ENCODE peak calls at places on chromosome 19, in five cellular contexts. One of them, this sample, is unnamed.

GRCh38 chr19:52638601-52639000 is 446 bp upstream of the ZNF83 start:
- DNase-seq in HFFc6: no peak
- DNase-seq in left ventricle myocardium inferior: peak; percentile 22
- DNase-seq in ovary: peak; percentile 53
- DNase-seq in thoracic aorta: no peak
- DNase-seq in this sample: no peak

GRCh38 chr19:13459351-13459750 is 46.9 kb downstream of the CACNA1A start:
- DNase-seq in ovary: no peak
- DNase-seq in thoracic aorta: no peak
- DNase-seq in HFFc6: no peak
- DNase-seq in left ventricle myocardium inferior: no peak
- DNase-seq in this sample: no peak

GRCh38 chr19:21164541-21164940 is 22.7 kb downstream of the ZNF431 start:
- DNase-seq in ovary: no peak
- DNase-seq in left ventricle myocardium inferior: no peak
- DNase-seq in HFFc6: no peak
- DNase-seq in thoracic aorta: no peak
- DNase-seq in this sample: no peak

GRCh38 chr19:34808566-34808965 is 35.6 kb upstream of the ZNF599 start:
- DNase-seq in left ventricle myocardium inferior: no peak
- DNase-seq in HFFc6: peak; percentile 63
- DNase-seq in thoracic aorta: no peak
- DNase-seq in ovary: no peak
- DNase-seq in this sample: no peak

GRCh38 chr19:33450689-33451088 is 70.9 kb downstream of the PEPD start:
- DNase-seq in left ventricle myocardium inferior: no peak
- DNase-seq in thoracic aorta: no peak
- DNase-seq in ovary: no peak
- DNase-seq in HFFc6: no peak
- DNase-seq in this sample: no peak

GRCh38 chr19:14425696-14426138 is 6.6 kb upstream of the DDX39A start:
- DNase-seq in left ventricle myocardium inferior: no peak
- DNase-seq in ovary: no peak
- DNase-seq in HFFc6: peak; percentile 22
- DNase-seq in thoracic aorta: no peak
- DNase-seq in this sample: no peak

GRCh38 chr19:9037415-9038062 is 27.3 kb upstream of the MUC16 start:
- DNase-seq in thoracic aorta: no peak
- DNase-seq in HFFc6: no peak
- DNase-seq in ovary: no peak
- DNase-seq in left ventricle myocardium inferior: no peak
- DNase-seq in this sample: no peak

GRCh38 chr19:42280761-42281174 is 11.7 kb downstream of the CIC start:
- DNase-seq in thoracic aorta: no peak
- DNase-seq in ovary: no peak
- DNase-seq in left ventricle myocardium inferior: no peak
- DNase-seq in HFFc6: no peak
- DNase-seq in this sample: peak; percentile 44

GRCh38 chr19:4839192-4839591 is 7.7 kb upstream of the TICAM1 start:
- DNase-seq in thoracic aorta: no peak
- DNase-seq in left ventricle myocardium inferior: no peak
- DNase-seq in ovary: no peak
- DNase-seq in HFFc6: no peak
- DNase-seq in this sample: no peak

GRCh38 chr19:46480409-46480808 is 9.0 kb upstream of the PNMA8A start:
- DNase-seq in HFFc6: no peak
- DNase-seq in thoracic aorta: no peak
- DNase-seq in ovary: peak; percentile 65
- DNase-seq in left ventricle myocardium inferior: no peak
- DNase-seq in this sample: no peak

GRCh38 chr19:57279418-57280164 is 694 bp upstream of the ZNF460 start:
- DNase-seq in ovary: peak; percentile 90
- DNase-seq in HFFc6: peak; percentile 90
- DNase-seq in left ventricle myocardium inferior: peak; percentile 89
- DNase-seq in thoracic aorta: peak; percentile 84
- DNase-seq in this sample: peak; percentile 86

GRCh38 chr19:34577056-34577455 is 95.5 kb downstream of the WTIP start:
- DNase-seq in ovary: no peak
- DNase-seq in left ventricle myocardium inferior: no peak
- DNase-seq in thoracic aorta: no peak
- DNase-seq in HFFc6: no peak
- DNase-seq in this sample: no peak

GRCh38 chr19:38880076-38880881 is 2.2 kb upstream of the RINL start:
- DNase-seq in left ventricle myocardium inferior: no peak
- DNase-seq in ovary: no peak
- DNase-seq in thoracic aorta: no peak
- DNase-seq in HFFc6: no peak
- DNase-seq in this sample: no peak

GRCh38 chr19:38879400-38879751 is 1.3 kb upstream of the RINL start:
- DNase-seq in ovary: no peak
- DNase-seq in left ventricle myocardium inferior: no peak
- DNase-seq in HFFc6: no peak
- DNase-seq in thoracic aorta: no peak
- DNase-seq in this sample: no peak

GRCh38 chr19:38877781-38878574 is at the start of gene RINL:
- DNase-seq in ovary: no peak
- DNase-seq in left ventricle myocardium inferior: no peak
- DNase-seq in thoracic aorta: no peak
- DNase-seq in HFFc6: no peak
- DNase-seq in this sample: no peak

GRCh38 chr19:38878575-38879399 is 712 bp upstream of the RINL start:
- DNase-seq in HFFc6: no peak
- DNase-seq in ovary: no peak
- DNase-seq in left ventricle myocardium inferior: no peak
- DNase-seq in thoracic aorta: no peak
- DNase-seq in this sample: no peak

GRCh38 chr19:38875656-38876345 is 2.3 kb downstream of the RINL start:
- DNase-seq in left ventricle myocardium inferior: no peak
- DNase-seq in ovary: no peak
- DNase-seq in thoracic aorta: no peak
- DNase-seq in HFFc6: no peak
- DNase-seq in this sample: no peak
- TF ChIP-seq CTCF in left ventricle myocardium inferior: no peak
- TF ChIP-seq CTCF in ovary: no peak
- TF ChIP-seq CTCF in thoracic aorta: no peak
- TF ChIP-seq CTCF in HFFc6: no peak
- TF ChIP-seq CTCF in this sample: no peak

GRCh38 chr19:36139473-36140288 is at the start of gene CAPNS1:
- DNase-seq in ovary: peak; percentile 99
- DNase-seq in left ventricle myocardium inferior: peak; percentile 99
- DNase-seq in thoracic aorta: peak; percentile 85
- DNase-seq in HFFc6: peak; percentile 94
- DNase-seq in this sample: peak; percentile 87
- TF ChIP-seq CTCF in ovary: no peak
- TF ChIP-seq CTCF in left ventricle myocardium inferior: peak; percentile 39
- TF ChIP-seq CTCF in thoracic aorta: peak; percentile 19
- TF ChIP-seq CTCF in HFFc6: no peak
- TF ChIP-seq CTCF in this sample: peak; percentile 52

DNA sequence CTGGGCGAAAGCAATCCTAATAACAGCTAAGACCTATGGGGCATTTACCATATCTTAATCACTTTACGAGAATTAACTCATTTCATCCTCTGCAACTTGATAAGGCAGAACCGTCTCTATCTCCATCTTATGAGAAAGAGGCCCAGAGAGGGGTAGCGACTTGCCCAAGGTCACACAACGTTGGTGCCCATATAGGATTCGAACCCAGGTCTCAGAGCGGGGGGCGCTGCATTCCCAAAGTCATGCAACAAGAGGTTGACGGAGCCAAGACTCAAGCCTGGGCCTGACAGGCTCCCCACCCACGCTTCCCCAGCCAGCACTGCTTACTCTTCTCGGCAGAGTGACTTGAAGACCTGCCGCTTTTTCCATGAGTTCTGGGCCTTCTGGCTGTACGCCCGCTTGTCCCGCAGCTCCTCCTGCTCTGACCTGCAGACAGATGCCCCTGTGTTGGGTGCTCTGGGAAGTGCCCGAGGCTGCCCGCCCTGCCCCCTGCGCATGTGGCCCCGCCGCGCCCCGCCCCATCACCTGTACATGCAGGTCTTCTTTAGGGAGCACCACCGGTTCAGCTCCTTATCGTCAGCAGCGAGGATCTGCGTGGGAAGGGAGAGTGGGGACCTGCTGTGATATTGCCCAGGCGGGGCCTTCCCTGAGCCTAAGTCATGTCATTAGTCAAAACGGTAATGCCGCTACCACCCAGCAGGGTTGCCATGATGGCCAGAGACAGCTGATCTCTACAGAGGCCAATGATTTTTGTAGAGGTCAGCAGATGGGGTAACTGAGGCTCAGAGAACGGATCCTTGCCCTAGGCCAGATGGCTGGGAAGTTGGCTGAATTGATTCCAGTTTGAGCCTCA is 10.8 kb downstream of the KRI1 start:
- DNase-seq in thoracic aorta: no peak
- DNase-seq in HFFc6: no peak
- DNase-seq in left ventricle myocardium inferior: no peak
- DNase-seq in ovary: no peak
- DNase-seq in this sample: no peak
- TF ChIP-seq CTCF in thoracic aorta: no peak
- TF ChIP-seq CTCF in HFFc6: peak; percentile 54
- TF ChIP-seq CTCF in left ventricle myocardium inferior: no peak
- TF ChIP-seq CTCF in ovary: no peak
- TF ChIP-seq CTCF in this sample: no peak

GRCh38 chr19:1780272-1780957 is 27.1 kb downstream of the ONECUT3 start:
- DNase-seq in thoracic aorta: no peak
- DNase-seq in ovary: no peak
- DNase-seq in left ventricle myocardium inferior: no peak
- DNase-seq in HFFc6: peak; percentile 40
- DNase-seq in this sample: no peak
- TF ChIP-seq CTCF in thoracic aorta: no peak
- TF ChIP-seq CTCF in ovary: no peak
- TF ChIP-seq CTCF in left ventricle myocardium inferior: no peak
- TF ChIP-seq CTCF in HFFc6: peak; percentile 49
- TF ChIP-seq CTCF in this sample: no peak

GRCh38 chr19:18675779-18676178 is 7.7 kb upstream of the CRTC1 start:
- DNase-seq in thoracic aorta: no peak
- DNase-seq in HFFc6: no peak
- DNase-seq in ovary: no peak
- DNase-seq in left ventricle myocardium inferior: no peak
- DNase-seq in this sample: no peak
- TF ChIP-seq CTCF in thoracic aorta: no peak
- TF ChIP-seq CTCF in HFFc6: peak; percentile 72
- TF ChIP-seq CTCF in ovary: no peak
- TF ChIP-seq CTCF in left ventricle myocardium inferior: peak; percentile 34
- TF ChIP-seq CTCF in this sample: peak; percentile 37

GRCh38 chr19:31461814-31462539 is 112.7 kb upstream of the TSHZ3 start:
- DNase-seq in HFFc6: peak; percentile 11
- DNase-seq in thoracic aorta: no peak
- DNase-seq in ovary: no peak
- DNase-seq in left ventricle myocardium inferior: no peak
- DNase-seq in this sample: no peak
- TF ChIP-seq CTCF in HFFc6: peak; percentile 58
- TF ChIP-seq CTCF in thoracic aorta: no peak
- TF ChIP-seq CTCF in ovary: no peak
- TF ChIP-seq CTCF in left ventricle myocardium inferior: no peak
- TF ChIP-seq CTCF in this sample: no peak

DNA sequence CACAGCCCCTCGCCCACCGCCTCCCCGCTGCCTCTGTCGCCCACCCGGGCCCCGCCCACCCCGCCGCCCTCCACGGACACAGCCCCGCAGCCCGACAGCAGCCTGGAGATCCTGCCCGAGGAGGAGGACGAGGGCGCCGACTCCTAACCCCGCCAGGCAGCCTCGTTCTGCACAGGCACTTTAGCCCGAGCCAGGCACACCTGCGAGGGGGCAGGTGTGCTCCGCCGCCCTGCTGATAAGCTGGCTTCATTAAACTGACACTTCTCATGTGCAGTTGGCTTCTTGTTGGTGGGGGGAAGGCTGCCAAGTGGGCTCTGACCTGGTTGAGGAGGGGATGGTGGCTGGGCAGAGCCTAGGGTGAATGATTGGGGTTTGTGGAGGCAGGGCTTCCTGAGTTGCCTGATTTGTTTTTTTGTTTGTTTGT is 8.2 kb downstream of the IL4I1 start:
- DNase-seq in HFFc6: no peak
- DNase-seq in thoracic aorta: no peak
- DNase-seq in ovary: no peak
- DNase-seq in left ventricle myocardium inferior: no peak
- DNase-seq in this sample: no peak
- TF ChIP-seq CTCF in HFFc6: no peak
- TF ChIP-seq CTCF in thoracic aorta: no peak
- TF ChIP-seq CTCF in ovary: no peak
- TF ChIP-seq CTCF in left ventricle myocardium inferior: no peak
- TF ChIP-seq CTCF in this sample: no peak

GRCh38 chr19:50911206-50912101 is at the start of gene KLK4:
- DNase-seq in thoracic aorta: no peak
- DNase-seq in HFFc6: no peak
- DNase-seq in left ventricle myocardium inferior: no peak
- DNase-seq in ovary: no peak
- DNase-seq in this sample: no peak
- TF ChIP-seq CTCF in thoracic aorta: no peak
- TF ChIP-seq CTCF in HFFc6: no peak
- TF ChIP-seq CTCF in left ventricle myocardium inferior: no peak
- TF ChIP-seq CTCF in ovary: no peak
- TF ChIP-seq CTCF in this sample: no peak

DNA sequence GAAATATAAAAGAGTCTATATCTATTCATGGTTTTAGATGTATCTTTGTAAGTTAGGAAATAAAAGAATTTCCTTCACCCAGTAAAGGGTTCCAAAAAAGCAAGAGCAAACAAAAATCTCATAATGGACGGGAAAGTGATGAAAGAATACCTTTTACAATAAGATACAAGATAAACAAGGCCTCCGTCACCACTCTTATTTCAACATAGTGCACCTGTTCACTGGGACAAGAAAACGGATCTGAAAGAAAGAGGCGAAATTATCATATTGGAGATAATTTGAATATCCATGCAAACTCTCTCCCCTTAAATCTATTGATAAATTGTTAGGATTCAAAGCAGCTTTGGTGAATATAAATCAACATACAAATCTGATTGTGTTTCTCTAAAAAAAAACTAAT is 877 bp upstream of the NLRP11 start:
- DNase-seq in thoracic aorta: no peak
- DNase-seq in ovary: no peak
- DNase-seq in left ventricle myocardium inferior: no peak
- DNase-seq in HFFc6: no peak
- DNase-seq in this sample: no peak
- TF ChIP-seq CTCF in thoracic aorta: no peak
- TF ChIP-seq CTCF in ovary: no peak
- TF ChIP-seq CTCF in left ventricle myocardium inferior: no peak
- TF ChIP-seq CTCF in HFFc6: no peak
- TF ChIP-seq CTCF in this sample: no peak

GRCh38 chr19:41203371-41203770 is 10.4 kb downstream of the CYP2S1 start:
- DNase-seq in ovary: no peak
- DNase-seq in HFFc6: no peak
- DNase-seq in thoracic aorta: no peak
- DNase-seq in left ventricle myocardium inferior: no peak
- DNase-seq in this sample: no peak

GRCh38 chr19:41206456-41206855 is 12.6 kb upstream of the AXL start:
- DNase-seq in HFFc6: no peak
- DNase-seq in thoracic aorta: no peak
- DNase-seq in ovary: no peak
- DNase-seq in left ventricle myocardium inferior: no peak
- DNase-seq in this sample: no peak

GRCh38 chr19:41206926-41207750 is 11.9 kb upstream of the AXL start:
- DNase-seq in left ventricle myocardium inferior: peak; percentile 89
- DNase-seq in ovary: no peak
- DNase-seq in HFFc6: no peak
- DNase-seq in thoracic aorta: peak; percentile 62
- DNase-seq in this sample: peak; percentile 90

GRCh38 chr19:41205995-41206394 is 13.0 kb downstream of the CYP2S1 start:
- DNase-seq in left ventricle myocardium inferior: no peak
- DNase-seq in thoracic aorta: no peak
- DNase-seq in ovary: no peak
- DNase-seq in HFFc6: no peak
- DNase-seq in this sample: no peak
- TF ChIP-seq CTCF in left ventricle myocardium inferior: no peak
- TF ChIP-seq CTCF in thoracic aorta: no peak
- TF ChIP-seq CTCF in ovary: no peak
- TF ChIP-seq CTCF in HFFc6: peak; percentile 44
- TF ChIP-seq CTCF in this sample: no peak